ENCODE peak calls at places on chromosomes 1 and 21, in six cellular contexts. One of them, this sample, is unnamed.

GRCh38 chr1:12436817-12437599 is 181.0 kb downstream of the DHRS3 start:
- DNase-seq in body of pancreas: no peak
- DNase-seq in mucosa of descending colon: no peak
- DNase-seq in HepG2: peak; percentile 69
- DNase-seq in heart right ventricle: no peak
- DNase-seq in uterus: no peak
- DNase-seq in this sample: no peak

GRCh38 chr1:26721669-26722355 is 26.0 kb downstream of the ARID1A start:
- DNase-seq in body of pancreas: no peak
- DNase-seq in mucosa of descending colon: no peak
- DNase-seq in HepG2: no peak
- DNase-seq in heart right ventricle: no peak
- DNase-seq in uterus: no peak
- DNase-seq in this sample: no peak

GRCh38 chr1:107389410-107390075 is 248.7 kb downstream of the NTNG1 start:
- DNase-seq in body of pancreas: no peak
- DNase-seq in mucosa of descending colon: no peak
- DNase-seq in HepG2: no peak
- DNase-seq in heart right ventricle: no peak
- DNase-seq in uterus: no peak
- DNase-seq in this sample: no peak

GRCh38 chr1:246144931-246145330 is 362.1 kb downstream of the SMYD3 start:
- DNase-seq in body of pancreas: no peak
- DNase-seq in mucosa of descending colon: no peak
- DNase-seq in HepG2: no peak
- DNase-seq in heart right ventricle: no peak
- DNase-seq in uterus: no peak
- DNase-seq in this sample: no peak

GRCh38 chr1:65769621-65770020 is 23.1 kb upstream of the PDE4B start:
- DNase-seq in body of pancreas: no peak
- DNase-seq in mucosa of descending colon: no peak
- DNase-seq in HepG2: no peak
- DNase-seq in heart right ventricle: no peak
- DNase-seq in uterus: no peak
- DNase-seq in this sample: no peak

GRCh38 chr1:230797376-230798186 is 50.4 kb downstream of the CAPN9 start:
- DNase-seq in body of pancreas: peak; percentile 61
- DNase-seq in mucosa of descending colon: peak; percentile 44
- DNase-seq in HepG2: peak; percentile 62
- DNase-seq in heart right ventricle: peak; percentile 41
- DNase-seq in uterus: peak; percentile 66
- DNase-seq in this sample: peak; percentile 70

GRCh38 chr1:30740952-30741894 is 16.4 kb downstream of the LAPTM5 start:
- DNase-seq in body of pancreas: no peak
- DNase-seq in mucosa of descending colon: no peak
- DNase-seq in HepG2: no peak
- DNase-seq in heart right ventricle: no peak
- DNase-seq in uterus: no peak
- DNase-seq in this sample: no peak

GRCh38 chr1:222918746-222919477 is 104.1 kb downstream of the DISP1 start:
- DNase-seq in body of pancreas: no peak
- DNase-seq in mucosa of descending colon: no peak
- DNase-seq in HepG2: no peak
- DNase-seq in heart right ventricle: no peak
- DNase-seq in uterus: no peak
- DNase-seq in this sample: no peak

GRCh38 chr1:171654705-171655214 is 2.3 kb upstream of the MYOC start:
- DNase-seq in body of pancreas: no peak
- DNase-seq in mucosa of descending colon: no peak
- DNase-seq in HepG2: no peak
- DNase-seq in heart right ventricle: no peak
- DNase-seq in uterus: no peak
- DNase-seq in this sample: no peak

GRCh38 chr1:221394011-221394544 is 347.8 kb downstream of the DUSP10 start:
- DNase-seq in body of pancreas: no peak
- DNase-seq in mucosa of descending colon: no peak
- DNase-seq in HepG2: no peak
- DNase-seq in heart right ventricle: no peak
- DNase-seq in uterus: no peak
- DNase-seq in this sample: no peak

GRCh38 chr1:30650959-30651320 is 72.4 kb downstream of the MATN1 start:
- DNase-seq in body of pancreas: no peak
- DNase-seq in mucosa of descending colon: no peak
- DNase-seq in HepG2: no peak
- DNase-seq in heart right ventricle: no peak
- DNase-seq in uterus: peak; percentile 49
- DNase-seq in this sample: no peak

GRCh38 chr1:1758692-1759455 is 19.4 kb downstream of the NADK start:
- DNase-seq in body of pancreas: peak; percentile 91
- DNase-seq in mucosa of descending colon: peak; percentile 96
- DNase-seq in HepG2: no peak
- DNase-seq in heart right ventricle: peak; percentile 67
- DNase-seq in uterus: no peak
- DNase-seq in this sample: no peak

GRCh38 chr1:241527146-241527545 is 5.0 kb upstream of the KMO start:
- DNase-seq in body of pancreas: no peak
- DNase-seq in mucosa of descending colon: no peak
- DNase-seq in HepG2: no peak
- DNase-seq in heart right ventricle: no peak
- DNase-seq in uterus: no peak
- DNase-seq in this sample: no peak

GRCh38 chr21:37270576-37271365 is 3.6 kb upstream of the VPS26C start:
- DNase-seq in body of pancreas: no peak
- DNase-seq in mucosa of descending colon: no peak
- DNase-seq in HepG2: no peak
- DNase-seq in heart right ventricle: no peak
- DNase-seq in uterus: no peak
- DNase-seq in this sample: no peak

GRCh38 chr21:43667191-43667904 is 8.0 kb downstream of the RRP1B start:
- DNase-seq in body of pancreas: no peak
- DNase-seq in mucosa of descending colon: no peak
- DNase-seq in HepG2: no peak
- DNase-seq in heart right ventricle: no peak
- DNase-seq in uterus: no peak
- DNase-seq in this sample: no peak

GRCh38 chr1:5769146-5769545 is 223.1 kb downstream of the NPHP4 start:
- DNase-seq in body of pancreas: no peak
- DNase-seq in mucosa of descending colon: no peak
- DNase-seq in HepG2: no peak
- DNase-seq in heart right ventricle: no peak
- DNase-seq in uterus: no peak
- DNase-seq in this sample: no peak

GRCh38 chr1:8447616-8448150 is 129.8 kb downstream of the SLC45A1 start:
- DNase-seq in body of pancreas: no peak
- DNase-seq in mucosa of descending colon: no peak
- DNase-seq in HepG2: no peak
- DNase-seq in heart right ventricle: no peak
- DNase-seq in uterus: no peak
- DNase-seq in this sample: no peak

GRCh38 chr1:152513081-152513480 is 1.2 kb upstream of the CRCT1 start:
- DNase-seq in body of pancreas: no peak
- DNase-seq in mucosa of descending colon: no peak
- DNase-seq in HepG2: no peak
- DNase-seq in heart right ventricle: no peak
- DNase-seq in uterus: no peak
- DNase-seq in this sample: peak; percentile 34

GRCh38 chr1:152516082-152516481 is 1.8 kb downstream of the CRCT1 start:
- DNase-seq in body of pancreas: no peak
- DNase-seq in mucosa of descending colon: no peak
- DNase-seq in HepG2: no peak
- DNase-seq in heart right ventricle: no peak
- DNase-seq in uterus: no peak
- DNase-seq in this sample: no peak

GRCh38 chr1:152517237-152517811 is 3.0 kb downstream of the CRCT1 start:
- DNase-seq in body of pancreas: no peak
- DNase-seq in mucosa of descending colon: no peak
- DNase-seq in HepG2: no peak
- DNase-seq in heart right ventricle: no peak
- DNase-seq in uterus: no peak
- DNase-seq in this sample: no peak

GRCh38 chr1:152515454-152515823 is 1.2 kb downstream of the CRCT1 start:
- DNase-seq in body of pancreas: no peak
- DNase-seq in mucosa of descending colon: no peak
- DNase-seq in HepG2: no peak
- DNase-seq in heart right ventricle: no peak
- DNase-seq in uterus: no peak
- DNase-seq in this sample: no peak

GRCh38 chr1:152514715-152515453 is 602 bp downstream of the CRCT1 start:
- DNase-seq in body of pancreas: no peak
- DNase-seq in mucosa of descending colon: no peak
- DNase-seq in HepG2: no peak
- DNase-seq in heart right ventricle: no peak
- DNase-seq in uterus: no peak
- DNase-seq in this sample: no peak
- H3K4me3 ChIP-seq in body of pancreas: no peak overlapping the region
- H3K4me3 ChIP-seq in mucosa of descending colon: no peak overlapping the region
- H3K4me3 ChIP-seq in HepG2: no peak overlapping the region
- H3K4me3 ChIP-seq in heart right ventricle: peak overlapping the region; percentile 40
- H3K4me3 ChIP-seq in uterus: no peak overlapping the region
- H3K4me3 ChIP-seq in this sample: peak overlapping the region; percentile 38

GRCh38 chr1:37323486-37324377 is 150.6 kb upstream of the ZC3H12A start:
- DNase-seq in body of pancreas: peak; percentile 30
- DNase-seq in mucosa of descending colon: peak; percentile 29
- DNase-seq in HepG2: peak; percentile 33
- DNase-seq in heart right ventricle: no peak
- DNase-seq in uterus: no peak
- DNase-seq in this sample: peak; percentile 6
- TF ChIP-seq CTCF in body of pancreas: peak; percentile 34
- TF ChIP-seq CTCF in mucosa of descending colon: peak; percentile 47
- TF ChIP-seq CTCF in HepG2: peak; percentile 76
- TF ChIP-seq CTCF in heart right ventricle: peak; percentile 18
- TF ChIP-seq CTCF in uterus: no peak
- TF ChIP-seq CTCF in this sample: peak; percentile 42

GRCh38 chr1:167618789-167619188 is 11.2 kb upstream of the RCSD1 start:
- DNase-seq in body of pancreas: no peak
- DNase-seq in mucosa of descending colon: no peak
- DNase-seq in HepG2: no peak
- DNase-seq in heart right ventricle: no peak
- DNase-seq in uterus: no peak
- DNase-seq in this sample: no peak
- H3K4me3 ChIP-seq in body of pancreas: no peak overlapping the region
- H3K4me3 ChIP-seq in mucosa of descending colon: no peak overlapping the region
- H3K4me3 ChIP-seq in HepG2: no peak overlapping the region
- H3K4me3 ChIP-seq in heart right ventricle: no peak overlapping the region
- H3K4me3 ChIP-seq in uterus: no peak overlapping the region
- H3K4me3 ChIP-seq in this sample: no peak overlapping the region

DNA sequence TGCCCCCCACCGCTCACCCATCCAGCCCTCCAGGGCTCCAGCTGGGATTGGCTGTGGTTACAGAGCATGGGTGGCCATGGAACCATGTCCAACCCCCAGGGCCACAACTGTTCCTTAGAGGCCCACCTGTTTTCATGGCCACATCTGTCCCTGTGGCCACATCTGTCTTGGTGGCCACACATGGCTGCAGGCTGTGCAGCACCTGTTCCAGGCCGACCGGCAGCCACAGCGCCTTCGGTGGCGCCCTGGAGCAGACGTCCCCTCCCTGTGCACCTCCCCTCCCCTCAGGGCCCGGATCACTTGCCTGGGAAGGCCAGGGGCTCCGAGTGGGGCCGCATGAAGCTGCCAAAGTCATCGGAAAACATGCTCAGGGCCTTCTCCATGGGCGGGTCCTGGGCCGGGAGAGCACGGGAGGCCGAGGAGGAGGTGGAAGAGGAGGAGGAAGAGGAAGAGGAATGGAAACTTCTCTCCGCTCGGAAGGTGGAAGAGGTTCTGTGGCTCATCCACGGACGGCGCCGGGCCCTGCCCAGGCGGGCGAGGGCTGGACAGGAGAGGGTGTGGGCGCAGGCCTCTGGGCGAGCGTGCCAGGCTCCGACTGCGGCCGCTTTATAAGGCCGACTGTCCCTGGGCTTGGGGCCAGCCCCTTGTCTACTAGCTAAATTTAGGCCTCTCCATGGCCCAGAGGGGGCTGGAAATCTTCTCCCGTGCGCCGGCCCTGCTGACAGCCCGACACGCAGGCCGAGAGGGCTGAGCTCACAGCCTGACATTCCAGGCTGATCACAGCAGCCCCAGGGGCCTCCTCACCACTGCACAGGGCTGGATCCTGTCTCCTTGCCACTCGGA is at the start of gene HSPB7:
- DNase-seq in body of pancreas: peak; percentile 37
- DNase-seq in mucosa of descending colon: peak; percentile 47
- DNase-seq in HepG2: no peak
- DNase-seq in heart right ventricle: peak; percentile 88
- DNase-seq in uterus: peak; percentile 94
- DNase-seq in this sample: no peak
- TF ChIP-seq CTCF in body of pancreas: no peak
- TF ChIP-seq CTCF in mucosa of descending colon: no peak
- TF ChIP-seq CTCF in HepG2: peak; percentile 73
- TF ChIP-seq CTCF in heart right ventricle: no peak
- TF ChIP-seq CTCF in uterus: peak; percentile 4
- TF ChIP-seq CTCF in this sample: no peak

DNA sequence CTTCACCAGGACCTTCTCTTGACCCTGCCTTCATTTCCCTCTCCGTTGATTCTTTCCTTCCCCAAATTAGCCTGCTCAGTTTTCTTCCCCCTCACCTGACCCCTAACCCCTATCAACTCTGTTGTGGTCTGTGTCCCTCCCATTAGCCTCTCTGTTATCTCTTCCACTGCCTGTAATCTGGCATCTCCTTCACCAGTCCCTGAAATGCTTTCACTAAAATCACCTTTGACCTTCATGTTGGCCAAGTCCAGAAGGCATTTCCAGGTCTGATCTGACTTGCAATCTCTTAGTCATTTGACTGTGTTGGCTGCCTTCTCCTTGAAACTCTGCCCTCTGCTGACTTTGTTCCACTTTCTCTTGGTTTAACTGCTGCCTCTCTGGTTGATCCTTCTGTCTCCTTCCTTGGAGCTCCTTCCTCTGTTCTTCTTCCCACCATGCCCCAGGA is 28.2 kb downstream of the ATP8B2 start:
- DNase-seq in body of pancreas: peak; percentile 41
- DNase-seq in mucosa of descending colon: peak; percentile 61
- DNase-seq in HepG2: peak; percentile 65
- DNase-seq in heart right ventricle: no peak
- DNase-seq in uterus: no peak
- DNase-seq in this sample: peak; percentile 66
- H3K4me3 ChIP-seq in body of pancreas: no peak overlapping the region
- H3K4me3 ChIP-seq in mucosa of descending colon: no peak overlapping the region
- H3K4me3 ChIP-seq in HepG2: peak overlapping the region; percentile 55
- H3K4me3 ChIP-seq in heart right ventricle: peak overlapping the region; percentile 55
- H3K4me3 ChIP-seq in uterus: peak overlapping the region; percentile 27
- H3K4me3 ChIP-seq in this sample: peak overlapping the region; percentile 43

GRCh38 chr1:203165800-203166161 is 9.8 kb downstream of the MYBPH start:
- DNase-seq in body of pancreas: no peak
- DNase-seq in mucosa of descending colon: no peak
- DNase-seq in HepG2: no peak
- DNase-seq in heart right ventricle: no peak
- DNase-seq in uterus: no peak
- DNase-seq in this sample: no peak

GRCh38 chr1:203165101-203165799 is 10.4 kb downstream of the MYBPH start:
- DNase-seq in body of pancreas: no peak
- DNase-seq in mucosa of descending colon: no peak
- DNase-seq in HepG2: no peak
- DNase-seq in heart right ventricle: no peak
- DNase-seq in uterus: no peak
- DNase-seq in this sample: no peak

GRCh38 chr1:203167913-203168200 is 7.8 kb downstream of the MYBPH start:
- DNase-seq in body of pancreas: no peak
- DNase-seq in mucosa of descending colon: no peak
- DNase-seq in HepG2: no peak
- DNase-seq in heart right ventricle: no peak
- DNase-seq in uterus: no peak
- DNase-seq in this sample: no peak

GRCh38 chr1:203167026-203167912 is 8.4 kb downstream of the MYBPH start:
- DNase-seq in body of pancreas: no peak
- DNase-seq in mucosa of descending colon: peak; percentile 9
- DNase-seq in HepG2: no peak
- DNase-seq in heart right ventricle: no peak
- DNase-seq in uterus: no peak
- DNase-seq in this sample: no peak

GRCh38 chr1:203166192-203166940 is 9.3 kb downstream of the MYBPH start:
- DNase-seq in body of pancreas: peak; percentile 52
- DNase-seq in mucosa of descending colon: peak; percentile 68
- DNase-seq in HepG2: peak; percentile 42
- DNase-seq in heart right ventricle: no peak
- DNase-seq in uterus: no peak
- DNase-seq in this sample: peak; percentile 40
- TF ChIP-seq CTCF in body of pancreas: no peak
- TF ChIP-seq CTCF in mucosa of descending colon: no peak
- TF ChIP-seq CTCF in HepG2: peak; percentile 73
- TF ChIP-seq CTCF in heart right ventricle: no peak
- TF ChIP-seq CTCF in uterus: no peak
- TF ChIP-seq CTCF in this sample: peak; percentile 51